ENCODE peak calls at places on chromosomes 3 and 15, in ten cellular contexts. T is tibial artery; J is endodermal cell; O is lower lobe of right lung; V is psoas muscle; U is fibroblast of lung; A is A549; W is CD8-positive, alpha-beta memory T cell; Y is heart right ventricle; G is endothelial cell of umbilical vein. K is an unnamed sample. For H3K4me1, the result is how much of the 10 kb centered on the place peaks cover.

GRCh38 chr15:68542771-68543544 is 35.8 kb upstream of the CORO2B start:
- DNase-seq in T (peak), J (peak), O (no peak), V (no peak), U (peak), A (peak), W (no peak), Y (peak), G (peak), K (peak)

GRCh38 chr3:53161345-53161819 is 373 bp downstream of the PRKCD start:
- DNase-seq in T (no peak), J (no peak), O (peak), V (peak), U (no peak), A (peak), W (no peak), Y (peak), G (peak), K (peak)

GRCh38 chr15:69802432-69802831 is 295.3 kb downstream of the TLE3 start:
- DNase-seq in T (peak), J (no peak), O (no peak), V (no peak), U (no peak), A (no peak), W (no peak), Y (no peak), G (no peak), K (no peak)

GRCh38 chr15:61715082-61715481 is 345.2 kb downstream of the VPS13C start:
- DNase-seq in T (no peak), J (no peak), O (no peak), V (no peak), U (peak), A (no peak), W (no peak), Y (no peak), G (no peak), K (no peak)

GRCh38 chr3:15964605-15965061 is 166.9 kb upstream of the ANKRD28 start:
- DNase-seq in T (no peak), J (peak), O (no peak), V (peak), U (peak), A (no peak), W (no peak), Y (no peak), G (peak), K (no peak)

GRCh38 chr3:116057403-116058006 is 387.8 kb downstream of the LSAMP start:
- DNase-seq in T (no peak), J (no peak), O (no peak), V (no peak), U (peak), A (no peak), W (no peak), Y (no peak), G (no peak), K (no peak)

GRCh38 chr3:27165348-27165747 is 203.8 kb downstream of the NEK10 start:
- DNase-seq in T (no peak), J (no peak), O (no peak), V (no peak), U (peak), A (no peak), W (no peak), Y (no peak), G (no peak), K (no peak)

GRCh38 chr3:115281697-115282685 is 134.9 kb upstream of the ZBTB20 start:
- DNase-seq in T (no peak), J (no peak), O (no peak), V (no peak), U (no peak), A (no peak), W (no peak), Y (no peak), G (no peak), K (no peak)

GRCh38 chr15:51386029-51386428 is 44.6 kb downstream of the GLDN start:
- DNase-seq in T (no peak), J (no peak), O (no peak), V (no peak), U (no peak), A (no peak), W (no peak), Y (no peak), G (no peak), K (no peak)

GRCh38 chr15:64893481-64894394 is 18.0 kb upstream of the ANKDD1A start:
- DNase-seq in T (peak), J (peak), O (peak), V (peak), U (peak), A (no peak), W (peak), Y (peak), G (peak), K (peak)

GRCh38 chr3:43373588-43373935 is 87.2 kb downstream of the SNRK start:
- DNase-seq in T (no peak), J (no peak), O (no peak), V (no peak), U (peak), A (no peak), W (no peak), Y (no peak), G (no peak), K (no peak)

GRCh38 chr3:21654662-21655061 is 96.3 kb downstream of the ZNF385D start:
- DNase-seq in T (no peak), J (no peak), O (no peak), V (no peak), U (peak), A (no peak), W (no peak), Y (no peak), G (no peak), K (no peak)

GRCh38 chr3:14209596-14210280 is 31.1 kb downstream of the LSM3 start:
- DNase-seq in T (no peak), J (peak), O (no peak), V (no peak), U (no peak), A (no peak), W (no peak), Y (no peak), G (no peak), K (no peak)

GRCh38 chr3:177800565-177800964 is 603.3 kb upstream of the TBL1XR1 start:
- DNase-seq in T (no peak), J (no peak), O (no peak), V (no peak), U (peak), A (no peak), W (no peak), Y (no peak), G (no peak), K (no peak)

GRCh38 chr3:154040283-154040682 is 80.9 kb upstream of the ARHGEF26 start:
- DNase-seq in T (no peak), J (no peak), O (no peak), V (no peak), U (no peak), A (no peak), W (no peak), Y (no peak), G (peak), K (no peak)

GRCh38 chr3:4271834-4272233 is 31.3 kb upstream of the SETMAR start:
- DNase-seq in T (no peak), J (no peak), O (no peak), V (no peak), U (peak), A (peak), W (no peak), Y (no peak), G (peak), K (no peak)

GRCh38 chr3:136659253-136659652 is 92.9 kb downstream of the STAG1 start:
- DNase-seq in T (no peak), J (peak), O (no peak), V (no peak), U (peak), A (no peak), W (no peak), Y (no peak), G (peak), K (peak)

GRCh38 chr3:183253961-183254815 is 1.1 kb downstream of the B3GNT5 start:
- DNase-seq in T (peak), J (peak), O (peak), V (peak), U (peak), A (no peak), W (no peak), Y (peak), G (peak), K (peak)

GRCh38 chr15:89307046-89307587 is 27.5 kb downstream of the POLG start:
- DNase-seq in T (no peak), J (no peak), O (no peak), V (no peak), U (peak), A (no peak), W (no peak), Y (no peak), G (peak), K (no peak)

GRCh38 chr15:62559049-62559733 is 394.1 kb upstream of the C2CD4B start:
- DNase-seq in T (peak), J (no peak), O (no peak), V (peak), U (peak), A (no peak), W (no peak), Y (peak), G (no peak), K (peak)

GRCh38 chr3:25573386-25574171 is 91.1 kb downstream of the TOP2B start:
- DNase-seq in T (no peak), J (no peak), O (no peak), V (no peak), U (peak), A (no peak), W (no peak), Y (no peak), G (no peak), K (no peak)

GRCh38 chr3:64494530-64494929 is 193.3 kb downstream of the ADAMTS9 start:
- DNase-seq in T (no peak), J (no peak), O (no peak), V (no peak), U (no peak), A (no peak), W (no peak), Y (no peak), G (no peak), K (no peak)

DNA sequence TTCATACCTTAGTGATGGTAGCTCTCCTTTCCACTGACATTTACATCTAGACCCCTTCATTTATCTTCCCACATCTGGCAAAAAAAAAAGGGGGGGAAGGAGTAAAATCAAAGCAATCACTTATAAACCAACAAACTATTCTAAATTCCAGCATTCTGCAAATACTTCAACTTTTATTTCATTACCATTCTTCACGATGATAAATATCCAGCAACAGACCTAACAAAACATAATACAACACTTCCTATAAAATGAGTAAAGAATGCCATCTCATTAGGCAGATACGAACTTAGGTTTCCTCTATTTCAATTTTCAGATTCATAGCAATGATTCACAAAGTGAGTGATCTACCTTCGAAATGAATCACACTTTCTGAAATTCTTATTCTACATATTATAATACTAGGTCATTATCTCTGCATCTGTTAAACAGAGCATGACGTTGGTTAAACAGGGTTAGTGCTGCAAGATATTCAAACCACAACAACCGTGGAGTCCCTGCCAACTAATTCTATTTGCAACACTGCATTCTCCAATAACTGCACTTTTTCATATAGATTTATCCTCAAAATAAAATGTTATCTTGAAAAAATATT is at the start of gene LRRFIP2:
- DNase-seq in T (no peak), J (no peak), O (no peak), V (no peak), U (peak), A (no peak), W (no peak), Y (no peak), G (peak), K (no peak)
- H3K27ac ChIP-seq in T (peak), J (peak), O (peak), V (peak), U (peak), A (peak), W (peak), Y (peak), G (peak), K (peak)

GRCh38 chr3:100523050-100523760 is 30.8 kb downstream of the TMEM45A start:
- DNase-seq in T (no peak), J (no peak), O (no peak), V (no peak), U (no peak), A (no peak), W (no peak), Y (no peak), G (no peak), K (no peak)
- H3K4me1 ChIP-seq in T (under half), J (under half), O (under half), V (under half), U (under half), A (under half), W (under half), Y (under half), G (under half), K (under half)

DNA sequence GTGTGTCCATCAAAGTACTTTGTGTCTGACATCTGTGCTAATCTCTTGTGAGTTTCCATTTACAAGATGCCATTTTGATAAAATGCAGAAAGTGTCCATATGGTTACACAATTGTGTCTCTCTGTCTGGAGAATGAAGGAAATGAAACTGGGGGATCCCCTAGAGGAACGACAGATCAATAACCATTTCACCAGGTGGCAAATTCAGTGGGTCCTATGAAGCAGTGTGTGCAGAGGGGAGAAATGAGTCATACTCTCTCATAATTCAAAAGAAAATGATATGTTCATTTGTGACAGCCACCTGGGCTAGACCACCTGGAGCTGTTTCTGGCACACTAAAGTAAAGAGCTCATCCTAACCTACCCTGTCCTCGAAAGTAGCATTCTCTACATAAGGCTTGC is 10.1 kb upstream of the CD47 start:
- DNase-seq in T (no peak), J (no peak), O (no peak), V (no peak), U (no peak), A (no peak), W (no peak), Y (no peak), G (no peak), K (no peak)
- H3K27ac ChIP-seq in T (no peak), J (no peak), O (no peak), V (no peak), U (no peak), A (no peak), W (no peak), Y (no peak), G (no peak), K (no peak)

DNA sequence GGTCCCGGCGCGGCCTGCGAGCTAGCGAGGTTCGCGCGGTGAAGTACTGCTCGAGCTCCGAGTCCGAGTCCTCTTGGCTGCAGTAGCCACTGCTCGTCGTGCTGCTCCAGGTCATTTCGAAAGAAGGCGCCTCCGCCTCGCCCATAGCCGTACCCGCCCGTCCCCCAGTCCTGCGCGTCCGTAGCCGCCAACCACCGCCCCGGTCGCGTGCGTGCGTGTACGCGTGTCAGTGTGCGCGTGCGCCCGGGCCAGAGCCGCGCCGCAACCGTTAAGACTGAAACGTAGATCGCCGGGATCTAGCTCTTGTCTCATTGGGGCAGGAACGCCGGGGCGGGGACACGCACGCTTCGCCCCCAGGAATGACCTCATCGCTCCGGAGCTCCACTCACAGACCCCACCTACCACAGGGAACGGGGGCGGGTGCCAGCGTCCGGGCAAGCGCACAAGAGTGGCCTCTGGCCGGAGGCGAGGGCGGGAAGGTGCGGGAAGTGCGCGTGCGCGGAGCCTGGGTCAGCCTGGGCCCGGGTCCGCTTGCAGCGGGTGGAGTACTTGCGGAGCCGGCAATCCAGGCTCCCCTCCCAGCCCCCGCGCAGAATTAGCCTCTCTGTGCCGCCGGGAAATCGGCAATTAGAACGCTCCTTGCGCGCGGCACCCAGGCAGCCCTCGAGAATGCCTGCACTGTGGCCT is 3.3 kb downstream of the RASSF1 start:
- DNase-seq in T (peak), J (peak), O (peak), V (peak), U (peak), A (peak), W (peak), Y (peak), G (peak), K (peak)
- H3K4me1 ChIP-seq in T (half or more), J (under half), O (half or more), V (half or more), U (under half), A (under half), W (half or more), Y (half or more), G (under half), K (under half)

GRCh38 chr15:37014566-37014965 is 85.8 kb downstream of the MEIS2 start:
- DNase-seq in T (no peak), J (no peak), O (no peak), V (no peak), U (no peak), A (no peak), W (no peak), Y (no peak), G (no peak), K (no peak)

GRCh38 chr15:37015476-37015875 is 84.9 kb downstream of the MEIS2 start:
- DNase-seq in T (no peak), J (no peak), O (no peak), V (no peak), U (peak), A (no peak), W (no peak), Y (no peak), G (no peak), K (no peak)

GRCh38 chr15:37016287-37016686 is 84.1 kb downstream of the MEIS2 start:
- DNase-seq in T (no peak), J (no peak), O (no peak), V (no peak), U (peak), A (no peak), W (no peak), Y (peak), G (no peak), K (peak)

GRCh38 chr15:37015025-37015424 is 85.3 kb downstream of the MEIS2 start:
- DNase-seq in T (no peak), J (no peak), O (no peak), V (no peak), U (peak), A (no peak), W (no peak), Y (peak), G (no peak), K (peak)

DNA sequence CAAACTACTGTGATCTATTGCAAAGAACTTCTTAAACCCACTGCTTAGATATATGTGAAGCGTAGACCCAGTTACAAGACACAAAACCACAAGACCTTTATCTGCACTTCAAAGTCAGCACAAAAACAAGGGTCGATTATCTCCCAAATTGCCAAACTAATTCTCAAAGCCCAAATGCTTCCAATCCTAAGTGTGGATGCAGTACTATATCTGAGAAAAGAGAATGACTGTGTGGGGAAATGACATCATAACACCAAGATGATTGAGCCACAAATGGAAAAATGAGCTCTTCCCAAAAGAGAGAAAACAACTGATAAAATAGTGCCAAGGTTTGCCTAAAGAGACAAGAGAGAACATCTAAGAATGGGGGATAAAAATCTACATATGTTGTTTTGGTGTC is 86.2 kb downstream of the MEIS2 start:
- DNase-seq in T (no peak), J (no peak), O (no peak), V (no peak), U (peak), A (no peak), W (no peak), Y (no peak), G (no peak), K (no peak)
- H3K27ac ChIP-seq in T (no peak), J (no peak), O (no peak), V (no peak), U (no peak), A (no peak), W (no peak), Y (peak), G (no peak), K (no peak)

DNA sequence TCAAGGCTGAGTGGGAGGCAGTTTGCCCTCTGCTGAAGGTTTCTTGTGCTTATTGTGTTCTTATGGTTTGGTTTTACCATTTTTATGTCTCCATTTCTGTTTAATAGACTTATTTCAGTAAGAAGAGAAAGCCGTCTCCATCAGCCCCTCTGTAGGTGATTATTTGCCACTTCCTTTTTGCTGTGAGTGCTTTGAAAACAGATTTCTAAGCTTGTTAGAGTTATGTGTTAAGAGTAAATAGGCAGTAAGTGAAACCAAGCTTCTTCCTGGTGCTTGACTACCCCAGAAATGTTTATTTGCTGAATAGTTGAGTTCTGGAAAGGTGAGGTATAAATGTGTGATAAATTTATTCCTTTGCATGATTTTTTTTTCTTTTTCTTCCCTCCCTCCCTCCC is 146.9 kb downstream of the PGPEP1L start:
- DNase-seq in T (no peak), J (no peak), O (no peak), V (no peak), U (no peak), A (no peak), W (no peak), Y (no peak), G (no peak), K (no peak)
- H3K4me1 ChIP-seq in T (half or more), J (under half), O (under half), V (under half), U (under half), A (half or more), W (under half), Y (under half), G (under half), K (under half)

GRCh38 chr3:123628996-123629746 is 44.3 kb upstream of the HACD2 start:
- DNase-seq in T (no peak), J (no peak), O (no peak), V (no peak), U (no peak), A (no peak), W (no peak), Y (no peak), G (no peak), K (no peak)
- H3K27ac ChIP-seq in T (peak), J (no peak), O (no peak), V (no peak), U (no peak), A (no peak), W (no peak), Y (no peak), G (no peak), K (no peak)

GRCh38 chr15:57495037-57495436 is 96.7 kb upstream of the MYZAP start:
- DNase-seq in T (no peak), J (peak), O (no peak), V (no peak), U (no peak), A (no peak), W (no peak), Y (no peak), G (no peak), K (no peak)
- H3K4me1 ChIP-seq in T (under half), J (under half), O (under half), V (under half), U (under half), A (under half), W (under half), Y (under half), G (under half), K (under half)

DNA sequence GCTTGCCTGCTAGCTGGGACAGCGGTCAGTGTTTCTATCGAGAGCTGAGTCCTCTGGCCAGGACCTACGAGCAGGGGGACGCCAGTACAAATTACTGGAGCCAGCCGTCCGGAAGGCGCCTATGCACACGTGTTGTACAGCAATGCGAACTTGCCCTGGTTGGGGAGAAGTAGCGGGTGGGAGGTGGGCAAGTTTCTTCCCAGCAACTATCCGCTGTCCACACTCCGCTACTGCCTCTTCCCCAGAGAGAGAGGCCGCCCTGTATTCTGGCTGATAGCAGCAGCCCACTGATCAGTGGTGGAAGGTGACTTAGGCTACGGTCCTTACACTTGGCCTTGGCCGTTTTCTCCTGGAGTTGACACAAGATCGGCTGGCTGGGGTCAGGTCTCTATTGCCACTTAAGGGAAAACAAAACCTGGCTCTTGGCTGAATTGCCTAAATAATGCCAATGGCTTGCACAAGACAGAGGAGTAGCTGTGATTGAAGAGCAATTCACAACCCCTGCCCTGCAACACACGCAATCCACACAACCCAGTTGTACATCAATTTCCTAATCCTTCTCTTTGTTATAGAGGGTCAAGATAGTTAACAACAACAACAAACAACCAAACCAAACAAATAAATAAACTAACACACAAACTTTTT is 12.8 kb upstream of the SHC4 start:
- DNase-seq in T (peak), J (peak), O (no peak), V (no peak), U (no peak), A (no peak), W (no peak), Y (no peak), G (no peak), K (peak)
- H3K27ac ChIP-seq in T (peak), J (peak), O (peak), V (no peak), U (no peak), A (peak), W (no peak), Y (peak), G (no peak), K (peak)

K was measured in right cardiac atrium.